ENCODE peak calls at places on chromosomes 4 and X, in seven cellular contexts. I is ovary; A is coronary artery; H is left ventricle myocardium inferior; Q is CD4-positive, CD25-positive, alpha-beta regulatory T cell; E is upper lobe of right lung; T is dorsolateral prefrontal cortex. D is an unnamed sample.

GRCh38 chrX:26651755-26652154 is 435.8 kb downstream of the MAGEB5 start:
- DNase-seq in Q (no peak), E (no peak), A (no peak), T (no peak), H (no peak), I (no peak), D (no peak)

GRCh38 chr4:19164334-19164733 is 1087.4 kb upstream of the SLIT2 start:
- DNase-seq in T (no peak), H (no peak), Q (no peak), A (no peak), I (no peak), E (no peak), D (no peak)

GRCh38 chr4:42618018-42618417 is 38.9 kb downstream of the ATP8A1 start:
- DNase-seq in A (no peak), T (no peak), E (no peak), H (no peak), I (no peak), Q (no peak), D (no peak)

GRCh38 chrX:138485767-138486166 is 225.8 kb downstream of the FGF13 start:
- DNase-seq in H (no peak), I (no peak), A (no peak), E (no peak), T (no peak), Q (no peak), D (no peak)

GRCh38 chr4:78720151-78720726 is 55.9 kb upstream of the BMP2K start:
- DNase-seq in E (no peak), T (no peak), I (no peak), H (no peak), Q (no peak), A (no peak), D (no peak)

GRCh38 chrX:123738378-123738955 is 5.6 kb upstream of the THOC2 start:
- DNase-seq in I (no peak), T (no peak), E (no peak), Q (no peak), A (no peak), H (no peak), D (no peak)

GRCh38 chr4:159946983-159947645 is 844.2 kb downstream of the RAPGEF2 start:
- DNase-seq in Q (no peak), E (no peak), I (no peak), A (no peak), H (no peak), T (no peak), D (no peak)

GRCh38 chr4:108940086-108941033 is 177.5 kb upstream of the ETNPPL start:
- DNase-seq in T (no peak), A (no peak), H (no peak), I (no peak), E (no peak), Q (no peak), D (no peak)

GRCh38 chr4:22482250-22483127 is 33.4 kb downstream of the ADGRA3 start:
- DNase-seq in I (no peak), T (no peak), A (no peak), Q (no peak), H (no peak), E (no peak), D (no peak)

GRCh38 chr4:48472794-48473193 is 10.3 kb upstream of the SLC10A4 start:
- DNase-seq in Q (no peak), T (no peak), E (no peak), A (no peak), H (no peak), I (no peak), D (no peak)

GRCh38 chr4:108743021-108743420 is 19.8 kb downstream of the ETNPPL start:
- DNase-seq in H (no peak), I (no peak), Q (no peak), E (no peak), T (peak), A (no peak), D (no peak)

GRCh38 chr4:168691621-168692376 is 194.9 kb downstream of the PALLD start:
- DNase-seq in A (no peak), Q (no peak), H (no peak), I (no peak), T (no peak), E (no peak), D (no peak)
- H3K4me3 ChIP-seq in A (no peak), Q (no peak), H (no peak), I (no peak), T (no peak), E (no peak), D (no peak)

DNA sequence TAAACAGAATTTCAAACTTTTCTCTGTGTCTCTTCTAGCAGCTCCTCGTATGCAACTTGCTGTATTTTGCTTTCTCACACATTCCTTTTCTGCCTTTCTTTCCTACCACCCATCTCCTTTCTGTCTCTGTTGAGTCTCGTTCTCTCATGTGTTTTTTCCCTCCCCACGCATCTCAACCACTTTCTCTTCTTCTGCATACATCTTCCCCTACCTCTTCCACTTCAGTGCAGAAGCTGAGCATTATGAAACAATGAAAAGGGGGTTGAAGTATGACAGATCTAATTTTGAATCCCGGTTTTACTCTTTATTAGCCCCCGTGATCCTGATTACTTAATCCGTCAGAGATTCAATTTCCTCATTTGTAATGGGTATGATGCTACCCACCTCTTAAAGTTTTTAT is 7.2 kb downstream of the FAM241A start:
- DNase-seq in Q (no peak), A (no peak), E (no peak), T (no peak), H (no peak), I (no peak), D (no peak)
- H3K27ac ChIP-seq in Q (no peak), A (no peak), E (no peak), T (no peak), H (peak), I (no peak), D (no peak)

GRCh38 chr4:80268081-80268823 is 1.8 kb downstream of the FGF5 start:
- DNase-seq in Q (no peak), H (no peak), I (no peak), A (peak), T (no peak), E (no peak), D (no peak)
- H3K4me3 ChIP-seq in Q (no peak), H (no peak), I (no peak), A (no peak), T (peak), E (no peak), D (no peak)

GRCh38 chr4:53963786-53964185 is 100.6 kb downstream of the CHIC2 start:
- DNase-seq in I (no peak), H (no peak), A (no peak), Q (no peak), E (no peak), T (no peak), D (no peak)
- H3K27ac ChIP-seq in I (no peak), H (no peak), A (no peak), Q (no peak), E (no peak), T (no peak), D (no peak)

GRCh38 chr4:89054627-89055026 is 2.4 kb downstream of the FAM13A start:
- DNase-seq in Q (no peak), A (no peak), T (no peak), I (no peak), E (no peak), H (no peak), D (no peak)
- H3K4me3 ChIP-seq in Q (no peak), A (peak), T (no peak), I (no peak), E (no peak), H (no peak), D (no peak)

DNA sequence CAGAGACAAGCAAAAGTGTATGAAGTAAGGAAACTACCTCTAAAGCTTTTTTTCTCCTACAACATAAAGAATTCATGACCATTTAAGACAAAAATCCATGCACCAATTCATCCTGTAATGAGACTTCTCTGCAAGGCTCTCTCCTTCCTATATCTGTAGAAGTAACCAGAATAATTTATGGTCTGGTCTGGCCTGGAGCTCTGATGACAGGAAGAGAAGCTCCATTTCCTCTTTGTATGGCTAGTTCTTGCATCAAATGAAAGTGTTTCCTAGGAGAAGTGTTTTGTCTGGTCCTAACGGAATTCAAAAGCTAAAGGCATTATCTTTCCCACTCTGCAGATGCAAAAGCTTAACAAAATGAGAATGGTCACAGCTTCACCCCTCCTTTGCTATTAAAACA is 55.0 kb downstream of the SPATA18 start:
- DNase-seq in I (no peak), T (no peak), E (no peak), A (no peak), Q (no peak), H (no peak), D (no peak)
- H3K27ac ChIP-seq in I (no peak), T (no peak), E (no peak), A (no peak), Q (no peak), H (no peak), D (no peak)

DNA sequence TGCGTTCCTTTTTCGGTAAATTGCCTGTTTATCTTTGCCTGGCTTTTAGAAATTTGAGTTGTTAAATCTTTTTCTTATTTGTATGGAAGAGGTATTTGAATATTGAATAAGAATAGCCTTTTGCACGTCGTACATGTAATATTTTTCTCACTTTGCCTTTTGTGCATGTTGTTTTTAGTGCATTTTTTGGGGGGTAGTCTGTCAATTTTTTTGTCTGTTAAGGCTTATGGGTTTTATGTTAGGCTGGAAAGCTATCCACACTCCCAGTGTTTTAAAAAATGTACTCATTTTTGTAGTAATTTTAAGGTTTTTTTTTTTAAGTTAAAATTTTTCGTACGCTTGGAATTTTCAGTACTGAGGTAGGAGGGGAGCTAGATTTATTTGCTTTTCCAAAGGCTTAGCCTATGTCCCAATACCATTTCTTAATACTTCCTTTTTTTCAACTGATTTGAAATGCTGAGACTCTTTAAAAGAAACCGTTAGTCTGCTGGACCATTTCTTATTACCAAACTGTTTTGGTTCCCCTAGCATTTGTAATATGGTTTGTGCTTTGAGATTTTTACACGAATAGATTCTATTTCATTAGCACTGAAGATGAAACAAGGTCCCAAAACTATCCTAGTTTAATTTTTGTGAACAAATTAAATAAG is 1.3 kb downstream of the HERC5 start:
- DNase-seq in T (no peak), A (no peak), Q (no peak), E (no peak), H (no peak), I (no peak), D (no peak)
- H3K4me3 ChIP-seq in T (peak), A (peak), Q (peak), E (peak), H (peak), I (peak), D (peak)

D was measured in CD4-positive, alpha-beta memory T cell.